ENCODE peak calls at places on chromosome 11, in eight cellular contexts. V is cardiac muscle cell, S is HAP-1, G is sigmoid colon, F is HCT116, O is neural progenitor cell, Z is right lobe of liver, C is PC-3. U is an unnamed sample.

GRCh38 chr11:128310676-128311445 is 276.5 kb downstream of the ETS1 start:
- DNase-seq in Z (no peak), G (no peak), V (no peak), C (no peak), F (no peak), O (no peak), S (no peak), U (no peak)

GRCh38 chr11:1873048-1873812 is 18.5 kb downstream of the PRR33 start:
- DNase-seq in F (no peak), C (no peak), Z (peak; percentile 44), V (peak; percentile 63), S (no peak), O (peak; percentile 39), G (peak; percentile 68), U (no peak)

GRCh38 chr11:73597340-73597955 is 464 bp downstream of the FAM168A start:
- DNase-seq in S (no peak), V (no peak), F (no peak), O (no peak), G (no peak), C (no peak), Z (no peak), U (no peak)

GRCh38 chr11:3092603-3093141 is 35.4 kb upstream of the CARS1 start:
- DNase-seq in V (no peak), O (no peak), C (no peak), Z (no peak), S (no peak), F (no peak), G (peak; percentile 61), U (no peak)

GRCh38 chr11:121643530-121644512 is 191.1 kb upstream of the SORL1-AS1 start:
- DNase-seq in C (no peak), O (no peak), Z (no peak), G (no peak), S (no peak), F (no peak), V (no peak), U (no peak)

GRCh38 chr11:132987936-132988335 is 544.4 kb downstream of the OPCML start:
- DNase-seq in S (no peak), C (no peak), O (no peak), Z (no peak), G (no peak), F (no peak), V (peak; percentile 3), U (peak; percentile 61)

GRCh38 chr11:60251485-60252207 is 8.7 kb upstream of the MS4A4E start:
- DNase-seq in F (peak; percentile 24), S (peak; percentile 72), V (peak; percentile 14), O (peak; percentile 63), Z (no peak), G (no peak), C (peak; percentile 66), U (no peak)

GRCh38 chr11:44784438-44784760 is 57.6 kb downstream of the TSPAN18 start:
- DNase-seq in F (no peak), C (no peak), O (no peak), S (no peak), V (no peak), G (peak; percentile 35), Z (no peak), U (no peak)

GRCh38 chr11:129278586-129279319 is 86.6 kb upstream of the ARHGAP32 start:
- DNase-seq in Z (peak; percentile 56), G (no peak), C (peak; percentile 43), F (no peak), V (peak; percentile 27), S (peak; percentile 31), O (peak; percentile 70), U (no peak)

GRCh38 chr11:134633276-134633675 is 221.2 kb upstream of the B3GAT1 start:
- DNase-seq in G (no peak), O (no peak), C (no peak), S (no peak), F (no peak), V (no peak), Z (no peak), U (no peak)

GRCh38 chr11:20597924-20598484 is 1.4 kb upstream of the SLC6A5 start:
- DNase-seq in C (no peak), S (no peak), G (no peak), F (no peak), O (peak; percentile 57), Z (no peak), V (no peak), U (no peak)

GRCh38 chr11:72240461-72241289 is 3.3 kb downstream of the PHOX2A start:
- DNase-seq in C (no peak), V (peak; percentile 40), G (peak; percentile 65), F (no peak), O (peak; percentile 20), S (peak; percentile 39), Z (peak; percentile 49), U (no peak)

GRCh38 chr11:72241290-72241781 is 2.6 kb downstream of the PHOX2A start:
- DNase-seq in G (peak; percentile 64), V (no peak), O (peak; percentile 37), S (no peak), C (no peak), F (no peak), Z (no peak), U (no peak)

GRCh38 chr11:72239296-72239848 is 4.6 kb downstream of the PHOX2A start:
- DNase-seq in Z (peak; percentile 45), C (peak; percentile 47), F (no peak), S (peak; percentile 77), G (peak; percentile 89), V (peak; percentile 69), O (peak; percentile 73), U (peak; percentile 61)

GRCh38 chr11:72238492-72239295 is 5.3 kb downstream of the PHOX2A start:
- DNase-seq in G (peak; percentile 72), F (no peak), S (no peak), V (no peak), C (no peak), Z (no peak), O (no peak), U (no peak)

GRCh38 chr11:72239849-72240460 is 4.0 kb downstream of the PHOX2A start:
- DNase-seq in S (no peak), V (peak; percentile 55), O (peak; percentile 20), Z (peak; percentile 62), C (peak; percentile 40), G (peak; percentile 85), F (no peak), U (no peak)
- H3K27me3 ChIP-seq in S (peaks cover 8% of the 10 kb centered on the region), V (peaks cover 58% of the 10 kb centered on the region), O (peaks cover 66% of the 10 kb centered on the region), Z (no peaks in the 10 kb centered on the region), C (peaks cover 5% of the 10 kb centered on the region), G (peaks cover 23% of the 10 kb centered on the region), F (no peaks in the 10 kb centered on the region), U (no peaks in the 10 kb centered on the region)

GRCh38 chr11:62923634-62924411 is 2.7 kb upstream of the CHRM1 start:
- DNase-seq in O (peak; percentile 81), G (no peak), S (peak; percentile 58), F (no peak), Z (no peak), V (no peak), C (no peak), U (no peak)
- H3K27me3 ChIP-seq in O (peaks cover 69% of the 10 kb centered on the region), G (peaks cover 46% of the 10 kb centered on the region), S (peaks cover 6% of the 10 kb centered on the region), F (no peaks in the 10 kb centered on the region), Z (no peaks in the 10 kb centered on the region), V (peaks cover 45% of the 10 kb centered on the region), C (peaks cover 21% of the 10 kb centered on the region), U (peaks cover 73% of the 10 kb centered on the region)

GRCh38 chr11:68707527-68707926 is 23.2 kb downstream of the GAL start:
- DNase-seq in C (no peak), F (no peak), G (no peak), O (no peak), S (no peak), V (no peak), Z (no peak), U (no peak)

GRCh38 chr11:68711114-68711513 is 26.8 kb downstream of the GAL start:
- DNase-seq in F (no peak), O (no peak), S (no peak), V (no peak), Z (no peak), G (no peak), C (no peak), U (no peak)

GRCh38 chr11:68714047-68714856 is 29.9 kb downstream of the GAL start:
- DNase-seq in O (peak; percentile 58), Z (no peak), C (no peak), S (no peak), F (no peak), V (no peak), G (no peak), U (peak; percentile 46)

GRCh38 chr11:68709064-68709463 is 24.7 kb downstream of the GAL start:
- DNase-seq in V (no peak), O (no peak), C (no peak), S (no peak), Z (no peak), F (no peak), G (no peak), U (peak; percentile 44)

DNA sequence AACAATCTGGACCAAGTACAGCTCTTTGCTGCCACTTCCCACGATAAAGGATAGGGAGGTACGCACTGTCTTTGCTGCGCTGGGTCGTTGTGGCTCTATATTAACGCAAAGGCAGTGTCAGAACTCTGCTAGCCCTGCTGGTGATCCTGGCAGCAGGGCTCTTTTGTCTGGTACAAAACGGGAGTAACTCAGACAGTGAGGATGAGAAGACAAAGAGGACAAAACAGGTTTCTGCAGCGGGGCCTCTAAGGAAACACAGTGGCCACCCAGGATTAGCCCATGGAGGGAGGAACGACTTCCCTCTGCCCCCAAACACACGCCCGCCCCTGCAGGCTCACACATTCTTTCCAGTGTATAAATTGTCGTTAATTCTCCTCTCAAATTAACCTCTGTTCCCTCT is 26.1 kb downstream of the GAL start:
- DNase-seq in V (no peak), C (no peak), F (no peak), S (no peak), Z (no peak), G (no peak), O (peak; percentile 90), U (peak; percentile 44)
- H3K27me3 ChIP-seq in V (no peaks in the 10 kb centered on the region), C (no peaks in the 10 kb centered on the region), F (no peaks in the 10 kb centered on the region), S (no peaks in the 10 kb centered on the region), Z (no peaks in the 10 kb centered on the region), G (no peaks in the 10 kb centered on the region), O (no peaks in the 10 kb centered on the region), U (peaks cover 22% of the 10 kb centered on the region)

GRCh38 chr11:117535201-117535869 is 207.7 kb downstream of the CEP164 start:
- DNase-seq in V (no peak), G (peak; percentile 78), S (no peak), F (no peak), Z (no peak), C (no peak), O (no peak), U (no peak)

GRCh38 chr11:117535870-117536411 is 208.3 kb downstream of the CEP164 start:
- DNase-seq in Z (no peak), C (no peak), S (no peak), O (no peak), F (no peak), G (no peak), V (no peak), U (no peak)

GRCh38 chr11:117538256-117538655 is 210.6 kb downstream of the CEP164 start:
- DNase-seq in V (no peak), Z (no peak), S (no peak), G (no peak), O (peak; percentile 24), F (no peak), C (no peak), U (no peak)

GRCh38 chr11:117544431-117544830 is 216.8 kb downstream of the CEP164 start:
- DNase-seq in O (no peak), G (no peak), Z (peak; percentile 13), V (no peak), S (no peak), C (no peak), F (no peak), U (no peak)

DNA sequence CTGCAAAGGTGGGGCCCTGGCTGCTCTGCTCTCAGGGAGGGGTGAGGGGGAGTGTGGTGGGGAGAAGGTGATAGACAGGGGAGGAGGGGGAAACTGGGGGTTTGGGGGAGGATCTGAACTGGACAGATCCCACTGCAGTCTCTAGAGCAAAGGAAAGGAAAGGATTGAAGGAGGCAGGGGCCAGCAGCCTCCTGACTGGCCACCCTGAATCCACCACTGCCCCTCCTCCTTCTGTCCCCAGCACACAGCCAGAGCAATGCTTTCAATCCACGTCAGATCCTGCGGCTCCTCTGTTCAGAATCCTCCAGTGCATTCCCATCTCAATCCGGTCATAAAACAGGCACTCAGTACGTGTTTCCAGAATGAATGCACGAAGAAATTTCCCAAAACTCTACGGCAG is 211.1 kb downstream of the CEP164 start:
- DNase-seq in G (peak; percentile 76), C (no peak), V (no peak), S (no peak), O (peak; percentile 64), F (no peak), Z (no peak), U (no peak)
- H3K27me3 ChIP-seq in G (no peaks in the 10 kb centered on the region), C (peaks cover 93% of the 10 kb centered on the region), V (no peaks in the 10 kb centered on the region), S (peaks cover 5% of the 10 kb centered on the region), O (no peaks in the 10 kb centered on the region), F (peaks cover 65% of the 10 kb centered on the region), Z (no peaks in the 10 kb centered on the region), U (no peaks in the 10 kb centered on the region)

U was measured in SJSA1.